ENCODE peak calls at places on chromosomes 7 and 10, in ten cellular contexts. P is CD8-positive, alpha-beta memory T cell; D is HCT116; L is right lobe of liver; Q is GM23248; B is fibroblast of lung; U is SJSA1; W is mammary epithelial cell; C is endothelial cell of umbilical vein; R is colonic mucosa. M is an unnamed sample.

GRCh38 chr10:8043569-8044306 is 10.8 kb upstream of the GATA3 start:
- DNase-seq in P (no peak), D (no peak), L (peak; percentile 27), Q (no peak), B (no peak), U (no peak), W (no peak), C (peak; percentile 16), R (no peak), M (no peak)

GRCh38 chr7:26199301-26200112 is 1.0 kb downstream of the HNRNPA2B1 start:
- DNase-seq in P (no peak), D (no peak), L (peak; percentile 73), Q (peak; percentile 77), B (peak; percentile 57), U (peak; percentile 58), W (no peak), C (peak; percentile 69), R (peak; percentile 67), M (peak; percentile 82)

GRCh38 chr7:94300176-94300835 is 94.4 kb upstream of the COL1A2 start:
- DNase-seq in P (no peak), D (no peak), L (no peak), Q (peak; percentile 41), B (no peak), U (no peak), W (no peak), C (no peak), R (no peak), M (no peak)

GRCh38 chr10:62852961-62853702 is 37.0 kb upstream of the EGR2 start:
- DNase-seq in P (no peak), D (no peak), L (no peak), Q (no peak), B (no peak), U (no peak), W (no peak), C (no peak), R (no peak), M (no peak)

GRCh38 chr10:35409094-35409582 is 72.8 kb downstream of the CCNY start:
- DNase-seq in P (no peak), D (no peak), L (no peak), Q (peak; percentile 92), B (peak; percentile 92), U (no peak), W (peak; percentile 84), C (peak; percentile 77), R (no peak), M (no peak)

GRCh38 chr7:144408116-144408515 is 4.6 kb upstream of the NOBOX start:
- DNase-seq in P (no peak), D (no peak), L (no peak), Q (no peak), B (peak; percentile 58), U (no peak), W (peak; percentile 62), C (no peak), R (no peak), M (no peak)

GRCh38 chr10:103648951-103649532 is 155.5 kb downstream of the NEURL1 start:
- DNase-seq in P (no peak), D (no peak), L (peak; percentile 90), Q (peak; percentile 81), B (peak; percentile 51), U (no peak), W (no peak), C (no peak), R (no peak), M (no peak)

GRCh38 chr7:81926154-81926553 is 156.3 kb upstream of the HGF start:
- DNase-seq in P (no peak), D (no peak), L (no peak), Q (peak; percentile 73), B (peak; percentile 33), U (no peak), W (no peak), C (no peak), R (no peak), M (no peak)

GRCh38 chr7:142519077-142519789 is 230.0 kb upstream of the PRSS1 start:
- DNase-seq in P (no peak), D (no peak), L (no peak), Q (peak; percentile 29), B (peak; percentile 35), U (no peak), W (no peak), C (no peak), R (no peak), M (no peak)

GRCh38 chr7:113657603-113658002 is 261.2 kb downstream of the PPP1R3A start:
- DNase-seq in P (no peak), D (no peak), L (no peak), Q (no peak), B (no peak), U (no peak), W (no peak), C (no peak), R (no peak), M (no peak)

GRCh38 chr7:125126376-125126775 is 196.8 kb upstream of the POT1 start:
- DNase-seq in P (no peak), D (no peak), L (no peak), Q (no peak), B (peak; percentile 33), U (no peak), W (no peak), C (no peak), R (no peak), M (no peak)

GRCh38 chr7:100951888-100952560 is 2.7 kb downstream of the MUC3A start:
- DNase-seq in P (no peak), D (no peak), L (no peak), Q (no peak), B (no peak), U (no peak), W (no peak), C (no peak), R (no peak), M (no peak)

GRCh38 chr10:43076876-43077420 is at the start of gene RET:
- DNase-seq in P (no peak), D (no peak), L (no peak), Q (peak; percentile 30), B (no peak), U (no peak), W (peak; percentile 40), C (no peak), R (peak; percentile 63), M (no peak)

DNA sequence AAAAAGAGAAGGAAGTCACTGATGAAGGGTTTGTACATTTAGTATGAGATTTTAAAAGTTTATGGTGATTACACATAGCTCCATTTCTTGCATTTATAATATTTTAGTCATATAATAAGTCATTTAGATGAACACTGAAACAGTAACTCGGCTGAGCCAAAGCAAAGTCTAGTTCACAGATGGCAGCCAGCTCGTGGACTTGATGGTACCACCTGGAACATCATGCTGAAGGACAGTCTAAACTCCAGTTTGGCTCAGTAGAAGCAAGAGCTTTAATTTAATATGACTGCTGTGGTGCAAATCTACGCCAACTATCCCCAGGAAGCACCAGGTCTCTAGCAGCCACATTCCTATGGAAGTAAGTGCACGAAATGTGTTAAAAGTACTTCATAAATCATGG is 16.4 kb downstream of the SRI start:
- DNase-seq in P (no peak), D (no peak), L (no peak), Q (no peak), B (no peak), U (no peak), W (no peak), C (no peak), R (no peak), M (no peak)
- H3K36me3 ChIP-seq in P (peaks cover 19% of the 10 kb centered on the region), D (peaks cover 15% of the 10 kb centered on the region), L (peaks cover 5% of the 10 kb centered on the region), Q (peaks cover 45% of the 10 kb centered on the region), B (peaks cover 8% of the 10 kb centered on the region), U (peaks cover 42% of the 10 kb centered on the region), W (peaks cover 24% of the 10 kb centered on the region), C (peaks cover 24% of the 10 kb centered on the region), R (no peaks in the 10 kb centered on the region), M (peaks cover 62% of the 10 kb centered on the region)

GRCh38 chr7:93132216-93132615 is 14.4 kb upstream of the SAMD9 start:
- DNase-seq in P (no peak), D (no peak), L (no peak), Q (no peak), B (no peak), U (no peak), W (no peak), C (no peak), R (no peak), M (no peak)
- H3K9me3 ChIP-seq in P (peaks cover 52% of the 10 kb centered on the region), D (no peaks in the 10 kb centered on the region), L (no peaks in the 10 kb centered on the region), Q (no peaks in the 10 kb centered on the region), B (no peaks in the 10 kb centered on the region), U (no peaks in the 10 kb centered on the region), W (no peaks in the 10 kb centered on the region), C (peaks cover 2% of the 10 kb centered on the region), R (no peaks in the 10 kb centered on the region), M (peaks cover 37% of the 10 kb centered on the region)

DNA sequence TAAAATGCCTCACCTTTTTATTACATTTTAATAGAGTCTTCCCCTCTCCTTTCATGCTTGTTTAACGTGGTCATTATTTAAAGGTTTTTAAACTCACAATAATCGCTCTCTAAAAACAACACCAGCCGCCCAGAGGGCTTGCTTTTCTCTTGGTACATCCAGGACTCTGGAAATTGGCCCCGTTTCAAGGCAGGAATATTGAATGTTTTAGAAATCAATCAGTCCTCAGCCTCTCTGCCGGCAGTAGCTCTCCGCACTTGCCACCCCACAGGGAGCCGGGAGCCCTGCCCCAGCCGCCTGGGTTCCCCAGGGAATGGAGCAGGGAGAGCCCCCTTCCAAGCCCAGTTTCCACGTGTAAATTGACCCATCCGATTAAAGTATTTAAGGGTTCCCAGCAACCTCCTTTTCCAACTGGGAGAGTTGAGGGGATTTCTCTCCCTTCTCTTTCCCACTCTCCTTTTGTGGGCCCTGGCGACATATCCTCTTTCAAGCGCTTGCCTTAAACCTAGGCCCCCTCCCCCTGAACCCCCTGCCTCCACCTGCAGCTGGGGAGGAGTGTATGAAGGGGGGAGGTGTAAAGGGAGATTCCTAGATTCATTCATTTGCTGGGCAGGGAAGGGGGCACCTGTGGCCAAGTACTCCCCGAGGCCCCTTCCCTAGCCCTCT is 1.9 kb downstream of the FGF8 start:
- DNase-seq in P (no peak), D (no peak), L (no peak), Q (no peak), B (no peak), U (no peak), W (no peak), C (no peak), R (no peak), M (no peak)
- H3K27me3 ChIP-seq in P (peaks cover 52% of the 10 kb centered on the region), D (no peaks in the 10 kb centered on the region), L (peaks cover 13% of the 10 kb centered on the region), Q (peaks cover 42% of the 10 kb centered on the region), B (peaks cover 58% of the 10 kb centered on the region), U (peaks cover 45% of the 10 kb centered on the region), W (peaks cover 22% of the 10 kb centered on the region), C (peaks cover 73% of the 10 kb centered on the region), R (peaks cover 46% of the 10 kb centered on the region), M (peaks cover 74% of the 10 kb centered on the region)

GRCh38 chr10:132204078-132204780 is 17.5 kb downstream of the DPYSL4 start:
- DNase-seq in P (no peak), D (no peak), L (peak; percentile 52), Q (no peak), B (no peak), U (no peak), W (no peak), C (no peak), R (no peak), M (no peak)

GRCh38 chr10:132202070-132202970 is 15.6 kb downstream of the DPYSL4 start:
- DNase-seq in P (no peak), D (no peak), L (peak; percentile 52), Q (no peak), B (no peak), U (no peak), W (no peak), C (no peak), R (no peak), M (no peak)

GRCh38 chr10:132204781-132205473 is 18.2 kb downstream of the DPYSL4 start:
- DNase-seq in P (no peak), D (no peak), L (peak; percentile 47), Q (no peak), B (no peak), U (no peak), W (no peak), C (no peak), R (no peak), M (no peak)

GRCh38 chr10:132201111-132201989 is 14.6 kb downstream of the DPYSL4 start:
- DNase-seq in P (no peak), D (no peak), L (peak; percentile 48), Q (no peak), B (no peak), U (no peak), W (no peak), C (no peak), R (no peak), M (no peak)

GRCh38 chr10:132203256-132204077 is 16.7 kb downstream of the DPYSL4 start:
- DNase-seq in P (no peak), D (no peak), L (peak; percentile 44), Q (no peak), B (no peak), U (no peak), W (no peak), C (no peak), R (no peak), M (no peak)
- H3K36me3 ChIP-seq in P (no peaks in the 10 kb centered on the region), D (no peaks in the 10 kb centered on the region), L (no peaks in the 10 kb centered on the region), Q (no peaks in the 10 kb centered on the region), B (no peaks in the 10 kb centered on the region), U (no peaks in the 10 kb centered on the region), W (no peaks in the 10 kb centered on the region), C (no peaks in the 10 kb centered on the region), R (no peaks in the 10 kb centered on the region), M (no peaks in the 10 kb centered on the region)